ENCODE peak calls at places on chromosome 6, in eight cellular contexts. One of them, this sample, is unnamed.

GRCh38 chr6:131782764-131783163 is 25.1 kb upstream of the ENPP1 start:
- DNase-seq in nephron progenitor cell: no peak
- DNase-seq in NCI-H1092: no peak
- DNase-seq in left ventricle myocardium inferior: no peak
- DNase-seq in A673: no peak
- DNase-seq in choroid plexus epithelial cell: peak
- DNase-seq in ELR: no peak
- DNase-seq in neural crest cell: no peak
- DNase-seq in this sample: no peak

GRCh38 chr6:159084493-159085091 is 39.8 kb upstream of the TAGAP start:
- DNase-seq in nephron progenitor cell: no peak
- DNase-seq in NCI-H1092: no peak
- DNase-seq in left ventricle myocardium inferior: no peak
- DNase-seq in A673: peak
- DNase-seq in choroid plexus epithelial cell: peak
- DNase-seq in ELR: peak
- DNase-seq in neural crest cell: no peak
- DNase-seq in this sample: no peak

GRCh38 chr6:37324131-37325033 is 29.4 kb upstream of the RNF8 start:
- DNase-seq in nephron progenitor cell: no peak
- DNase-seq in NCI-H1092: no peak
- DNase-seq in left ventricle myocardium inferior: no peak
- DNase-seq in A673: no peak
- DNase-seq in choroid plexus epithelial cell: peak
- DNase-seq in ELR: peak
- DNase-seq in neural crest cell: no peak
- DNase-seq in this sample: no peak

GRCh38 chr6:14610141-14610540 is 492.6 kb downstream of the CD83 start:
- DNase-seq in nephron progenitor cell: no peak
- DNase-seq in NCI-H1092: no peak
- DNase-seq in left ventricle myocardium inferior: no peak
- DNase-seq in A673: no peak
- DNase-seq in choroid plexus epithelial cell: no peak
- DNase-seq in ELR: no peak
- DNase-seq in neural crest cell: no peak
- DNase-seq in this sample: no peak

GRCh38 chr6:79184086-79184485 is 50.4 kb downstream of the HMGN3 start:
- DNase-seq in nephron progenitor cell: no peak
- DNase-seq in NCI-H1092: no peak
- DNase-seq in left ventricle myocardium inferior: no peak
- DNase-seq in A673: no peak
- DNase-seq in choroid plexus epithelial cell: no peak
- DNase-seq in ELR: no peak
- DNase-seq in neural crest cell: no peak
- DNase-seq in this sample: no peak

GRCh38 chr6:121932071-121933009 is 467.1 kb upstream of the HSF2 start:
- DNase-seq in nephron progenitor cell: peak
- DNase-seq in NCI-H1092: no peak
- DNase-seq in left ventricle myocardium inferior: peak
- DNase-seq in A673: peak
- DNase-seq in choroid plexus epithelial cell: peak
- DNase-seq in ELR: peak
- DNase-seq in neural crest cell: no peak
- DNase-seq in this sample: no peak

GRCh38 chr6:4607026-4607704 is 169.0 kb upstream of the CDYL start:
- DNase-seq in nephron progenitor cell: no peak
- DNase-seq in NCI-H1092: peak
- DNase-seq in left ventricle myocardium inferior: no peak
- DNase-seq in A673: no peak
- DNase-seq in choroid plexus epithelial cell: peak
- DNase-seq in ELR: peak
- DNase-seq in neural crest cell: no peak
- DNase-seq in this sample: peak

GRCh38 chr6:109322825-109323580 is 59.3 kb downstream of the CD164 start:
- DNase-seq in nephron progenitor cell: no peak
- DNase-seq in NCI-H1092: no peak
- DNase-seq in left ventricle myocardium inferior: peak
- DNase-seq in A673: no peak
- DNase-seq in choroid plexus epithelial cell: no peak
- DNase-seq in ELR: no peak
- DNase-seq in neural crest cell: no peak
- DNase-seq in this sample: no peak

GRCh38 chr6:128350416-128351254 is 169.8 kb downstream of the PTPRK start:
- DNase-seq in nephron progenitor cell: no peak
- DNase-seq in NCI-H1092: no peak
- DNase-seq in left ventricle myocardium inferior: no peak
- DNase-seq in A673: no peak
- DNase-seq in choroid plexus epithelial cell: peak
- DNase-seq in ELR: peak
- DNase-seq in neural crest cell: no peak
- DNase-seq in this sample: no peak

GRCh38 chr6:153790881-153791473 is 248.1 kb upstream of the OPRM1 start:
- DNase-seq in nephron progenitor cell: no peak
- DNase-seq in NCI-H1092: no peak
- DNase-seq in left ventricle myocardium inferior: no peak
- DNase-seq in A673: peak
- DNase-seq in choroid plexus epithelial cell: peak
- DNase-seq in ELR: peak
- DNase-seq in neural crest cell: peak
- DNase-seq in this sample: no peak

GRCh38 chr6:93523365-93523764 is 104.0 kb upstream of the EPHA7 start:
- DNase-seq in nephron progenitor cell: no peak
- DNase-seq in NCI-H1092: no peak
- DNase-seq in left ventricle myocardium inferior: no peak
- DNase-seq in A673: no peak
- DNase-seq in choroid plexus epithelial cell: no peak
- DNase-seq in ELR: no peak
- DNase-seq in neural crest cell: no peak
- DNase-seq in this sample: no peak

GRCh38 chr6:112298816-112299281 is 44.5 kb upstream of the LAMA4 start:
- DNase-seq in nephron progenitor cell: no peak
- DNase-seq in NCI-H1092: no peak
- DNase-seq in left ventricle myocardium inferior: no peak
- DNase-seq in A673: no peak
- DNase-seq in choroid plexus epithelial cell: peak
- DNase-seq in ELR: peak
- DNase-seq in neural crest cell: no peak
- DNase-seq in this sample: no peak

GRCh38 chr6:33418690-33419291 is 884 bp upstream of the CUTA start:
- DNase-seq in nephron progenitor cell: no peak
- DNase-seq in NCI-H1092: no peak
- DNase-seq in left ventricle myocardium inferior: no peak
- DNase-seq in A673: no peak
- DNase-seq in choroid plexus epithelial cell: peak
- DNase-seq in ELR: peak
- DNase-seq in neural crest cell: no peak
- DNase-seq in this sample: peak

GRCh38 chr6:54860739-54861138 is 14.2 kb downstream of the FAM83B start:
- DNase-seq in nephron progenitor cell: no peak
- DNase-seq in NCI-H1092: no peak
- DNase-seq in left ventricle myocardium inferior: no peak
- DNase-seq in A673: no peak
- DNase-seq in choroid plexus epithelial cell: peak
- DNase-seq in ELR: peak
- DNase-seq in neural crest cell: no peak
- DNase-seq in this sample: no peak

GRCh38 chr6:111260570-111261298 is 173.4 kb downstream of the SLC16A10 start:
- DNase-seq in nephron progenitor cell: no peak
- DNase-seq in NCI-H1092: no peak
- DNase-seq in left ventricle myocardium inferior: no peak
- DNase-seq in A673: no peak
- DNase-seq in choroid plexus epithelial cell: no peak
- DNase-seq in ELR: peak
- DNase-seq in neural crest cell: no peak
- DNase-seq in this sample: no peak

GRCh38 chr6:1123976-1124375 is 187.9 kb upstream of the FOXQ1 start:
- DNase-seq in nephron progenitor cell: no peak
- DNase-seq in NCI-H1092: no peak
- DNase-seq in left ventricle myocardium inferior: no peak
- DNase-seq in A673: no peak
- DNase-seq in choroid plexus epithelial cell: no peak
- DNase-seq in ELR: no peak
- DNase-seq in neural crest cell: no peak
- DNase-seq in this sample: no peak

GRCh38 chr6:71388068-71388744 is 99.6 kb downstream of the OGFRL1 start:
- DNase-seq in nephron progenitor cell: no peak
- DNase-seq in NCI-H1092: no peak
- DNase-seq in left ventricle myocardium inferior: no peak
- DNase-seq in A673: peak
- DNase-seq in choroid plexus epithelial cell: peak
- DNase-seq in ELR: peak
- DNase-seq in neural crest cell: no peak
- DNase-seq in this sample: no peak

GRCh38 chr6:51536728-51537127 is 550.7 kb downstream of the PKHD1 start:
- DNase-seq in nephron progenitor cell: no peak
- DNase-seq in NCI-H1092: no peak
- DNase-seq in left ventricle myocardium inferior: no peak
- DNase-seq in A673: no peak
- DNase-seq in choroid plexus epithelial cell: no peak
- DNase-seq in ELR: no peak
- DNase-seq in neural crest cell: no peak
- DNase-seq in this sample: no peak

GRCh38 chr6:36455486-36456027 is 12.8 kb downstream of the KCTD20 start:
- DNase-seq in nephron progenitor cell: no peak
- DNase-seq in NCI-H1092: no peak
- DNase-seq in left ventricle myocardium inferior: no peak
- DNase-seq in A673: no peak
- DNase-seq in choroid plexus epithelial cell: no peak
- DNase-seq in ELR: no peak
- DNase-seq in neural crest cell: no peak
- DNase-seq in this sample: no peak

GRCh38 chr6:99330159-99330558 is 19.3 kb downstream of the FAXC start:
- DNase-seq in nephron progenitor cell: peak
- DNase-seq in NCI-H1092: peak
- DNase-seq in left ventricle myocardium inferior: no peak
- DNase-seq in A673: peak
- DNase-seq in choroid plexus epithelial cell: peak
- DNase-seq in ELR: peak
- DNase-seq in neural crest cell: peak
- DNase-seq in this sample: peak

GRCh38 chr6:29656157-29656556 is 735 bp upstream of the MOG start:
- DNase-seq in nephron progenitor cell: no peak
- DNase-seq in NCI-H1092: no peak
- DNase-seq in left ventricle myocardium inferior: peak
- DNase-seq in A673: no peak
- DNase-seq in choroid plexus epithelial cell: no peak
- DNase-seq in ELR: no peak
- DNase-seq in neural crest cell: no peak
- DNase-seq in this sample: no peak

GRCh38 chr6:43723737-43724295 is 36.2 kb upstream of the MRPS18A start:
- DNase-seq in nephron progenitor cell: peak
- DNase-seq in NCI-H1092: peak
- DNase-seq in left ventricle myocardium inferior: peak
- DNase-seq in A673: peak
- DNase-seq in choroid plexus epithelial cell: peak
- DNase-seq in ELR: peak
- DNase-seq in neural crest cell: no peak
- DNase-seq in this sample: peak

GRCh38 chr6:19465240-19465639 is 371.9 kb upstream of the ID4 start:
- DNase-seq in nephron progenitor cell: peak
- DNase-seq in NCI-H1092: peak
- DNase-seq in left ventricle myocardium inferior: no peak
- DNase-seq in A673: no peak
- DNase-seq in choroid plexus epithelial cell: no peak
- DNase-seq in ELR: no peak
- DNase-seq in neural crest cell: no peak
- DNase-seq in this sample: peak

GRCh38 chr6:5142915-5143314 is 57.8 kb downstream of the PPP1R3G start:
- DNase-seq in nephron progenitor cell: no peak
- DNase-seq in NCI-H1092: no peak
- DNase-seq in left ventricle myocardium inferior: no peak
- DNase-seq in A673: no peak
- DNase-seq in choroid plexus epithelial cell: no peak
- DNase-seq in ELR: no peak
- DNase-seq in neural crest cell: no peak
- DNase-seq in this sample: no peak

GRCh38 chr6:131979515-131980337 is 28.6 kb upstream of the CCN2 start:
- DNase-seq in nephron progenitor cell: no peak
- DNase-seq in NCI-H1092: no peak
- DNase-seq in left ventricle myocardium inferior: no peak
- DNase-seq in A673: no peak
- DNase-seq in choroid plexus epithelial cell: peak
- DNase-seq in ELR: peak
- DNase-seq in neural crest cell: no peak
- DNase-seq in this sample: no peak

GRCh38 chr6:74964871-74965441 is 240.9 kb downstream of the COL12A1 start:
- DNase-seq in nephron progenitor cell: no peak
- DNase-seq in NCI-H1092: no peak
- DNase-seq in left ventricle myocardium inferior: no peak
- DNase-seq in A673: peak
- DNase-seq in choroid plexus epithelial cell: no peak
- DNase-seq in ELR: peak
- DNase-seq in neural crest cell: no peak
- DNase-seq in this sample: no peak

GRCh38 chr6:136604928-136605485 is 54.8 kb upstream of the MAP7 start:
- DNase-seq in nephron progenitor cell: no peak
- DNase-seq in NCI-H1092: no peak
- DNase-seq in left ventricle myocardium inferior: no peak
- DNase-seq in A673: no peak
- DNase-seq in choroid plexus epithelial cell: peak
- DNase-seq in ELR: no peak
- DNase-seq in neural crest cell: no peak
- DNase-seq in this sample: no peak

GRCh38 chr6:16747232-16748027 is 13.8 kb downstream of the ATXN1 start:
- DNase-seq in nephron progenitor cell: no peak
- DNase-seq in NCI-H1092: no peak
- DNase-seq in left ventricle myocardium inferior: no peak
- DNase-seq in A673: peak
- DNase-seq in choroid plexus epithelial cell: peak
- DNase-seq in ELR: peak
- DNase-seq in neural crest cell: no peak
- DNase-seq in this sample: no peak

GRCh38 chr6:42418739-42419138 is 33.0 kb downstream of the TRERF1 start:
- DNase-seq in nephron progenitor cell: no peak
- DNase-seq in NCI-H1092: no peak
- DNase-seq in left ventricle myocardium inferior: no peak
- DNase-seq in A673: no peak
- DNase-seq in choroid plexus epithelial cell: no peak
- DNase-seq in ELR: no peak
- DNase-seq in neural crest cell: no peak
- DNase-seq in this sample: no peak

GRCh38 chr6:165186041-165186440 is 123.4 kb downstream of the C6orf118 start:
- DNase-seq in nephron progenitor cell: no peak
- DNase-seq in NCI-H1092: no peak
- DNase-seq in left ventricle myocardium inferior: no peak
- DNase-seq in A673: no peak
- DNase-seq in choroid plexus epithelial cell: no peak
- DNase-seq in ELR: no peak
- DNase-seq in neural crest cell: no peak
- DNase-seq in this sample: no peak

This sample was measured in SHP77.